ENCODE peak calls at places on chromosomes 7 and 10, in seven cellular contexts. F is aorta, V is iPS DF 6.9, Y is RWPE2, K is PC-9, A is heart right ventricle, D is ovary. G is an unnamed sample. For H3K4me1, the result is how much of the 10 kb centered on the place peaks cover.

GRCh38 chr10:16811292-16811691 is 5.9 kb downstream of the RSU1 start:
- DNase-seq in D (no peak), V (no peak), A (no peak), Y (no peak), K (no peak), F (no peak), G (no peak)

GRCh38 chr7:74312418-74313021 is 23.3 kb downstream of the CLIP2 start:
- DNase-seq in F (no peak), K (peak), A (no peak), D (no peak), Y (peak), V (no peak), G (no peak)

GRCh38 chr10:50063100-50063499 is 4.7 kb upstream of the WASHC2A start:
- DNase-seq in A (no peak), F (no peak), K (no peak), Y (no peak), D (no peak), V (no peak), G (no peak)

GRCh38 chr7:45000096-45001032 is at the start of gene CCM2:
- DNase-seq in Y (no peak), D (peak), V (no peak), A (peak), F (peak), K (no peak), G (no peak)

GRCh38 chr7:116652793-116653192 is 19.2 kb upstream of the MET start:
- DNase-seq in Y (no peak), F (no peak), V (no peak), D (no peak), K (no peak), A (no peak), G (no peak)

GRCh38 chr7:157493017-157493416 is 156.2 kb downstream of the DNAJB6 start:
- DNase-seq in Y (no peak), V (no peak), A (no peak), K (no peak), D (no peak), F (peak), G (no peak)

GRCh38 chr10:63103971-63104409 is 29.1 kb upstream of the NRBF2 start:
- DNase-seq in Y (no peak), A (no peak), F (no peak), D (no peak), K (no peak), V (peak), G (no peak)

GRCh38 chr10:84469470-84469869 is 141.1 kb downstream of the CCSER2 start:
- DNase-seq in Y (no peak), K (no peak), D (no peak), A (no peak), V (no peak), F (no peak), G (no peak)

GRCh38 chr10:42942279-42942932 is 134.5 kb upstream of the RET start:
- DNase-seq in Y (peak), D (no peak), F (no peak), A (no peak), K (no peak), V (no peak), G (no peak)

GRCh38 chr10:69731698-69732097 is 70.0 kb upstream of the COL13A1 start:
- DNase-seq in Y (no peak), F (no peak), D (no peak), K (no peak), V (no peak), A (no peak), G (no peak)

DNA sequence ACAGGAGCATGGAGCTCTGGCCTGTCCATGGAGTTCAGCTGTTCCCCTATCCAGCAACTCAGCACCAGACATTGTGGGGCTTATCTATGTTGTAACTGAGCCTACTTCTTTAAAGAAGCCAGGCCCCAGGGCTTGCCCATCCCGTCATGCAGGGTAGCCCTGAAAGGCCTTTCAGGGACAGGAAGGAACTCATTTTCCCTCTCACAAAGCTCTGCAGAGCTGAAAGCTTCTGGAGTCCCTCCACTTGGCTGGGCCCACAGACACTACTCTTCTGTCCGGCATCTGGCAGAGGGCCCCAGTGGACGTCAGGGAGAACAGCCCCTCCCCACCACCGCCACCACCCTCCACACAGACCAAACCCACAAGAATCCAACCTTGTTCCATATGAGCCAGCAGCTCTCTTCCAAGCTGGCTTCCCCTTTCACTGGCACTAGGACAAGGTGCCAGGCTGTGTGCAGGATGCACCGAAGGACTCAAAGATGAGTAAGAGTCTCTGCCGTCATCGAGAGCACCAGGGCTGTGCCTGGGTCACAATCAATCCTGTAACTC is 33.1 kb downstream of the DENND2A start:
- DNase-seq in D (peak), Y (no peak), K (no peak), F (peak), A (peak), V (no peak), G (no peak)
- H3K4me1 ChIP-seq in D (under half), Y (under half), K (under half), F (under half), A (under half), V (under half), G (under half)

GRCh38 chr10:103599907-103600306 is 106.4 kb downstream of the NEURL1 start:
- DNase-seq in A (no peak), K (no peak), D (no peak), V (no peak), F (no peak), Y (no peak), G (no peak)
- H3K4me1 ChIP-seq in A (under half), K (under half), D (under half), V (under half), F (under half), Y (under half), G (under half)

DNA sequence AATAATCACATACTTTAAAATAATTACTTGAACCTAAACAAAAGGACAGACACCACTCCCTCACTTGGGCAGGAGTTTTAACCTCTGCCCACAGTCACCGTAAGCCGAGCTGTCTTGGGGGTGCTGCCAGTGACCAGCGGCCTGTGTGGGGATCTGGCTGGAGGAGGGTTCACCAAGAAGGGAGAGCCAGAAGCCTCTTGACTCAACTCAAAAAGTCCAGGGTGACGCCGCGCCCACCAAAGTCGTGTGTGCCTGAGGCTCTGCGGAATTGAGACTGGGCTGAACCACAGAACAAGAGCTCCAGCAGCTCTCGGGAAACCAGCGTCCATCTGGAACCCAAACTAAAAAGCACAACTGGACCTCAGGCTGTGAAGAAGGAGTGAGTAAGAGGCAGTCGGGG is 35.8 kb downstream of the ZFAND2A start:
- DNase-seq in V (no peak), F (peak), D (no peak), Y (no peak), K (no peak), A (no peak), G (no peak)
- H3K4me1 ChIP-seq in V (under half), F (under half), D (under half), Y (under half), K (under half), A (under half), G (under half)

DNA sequence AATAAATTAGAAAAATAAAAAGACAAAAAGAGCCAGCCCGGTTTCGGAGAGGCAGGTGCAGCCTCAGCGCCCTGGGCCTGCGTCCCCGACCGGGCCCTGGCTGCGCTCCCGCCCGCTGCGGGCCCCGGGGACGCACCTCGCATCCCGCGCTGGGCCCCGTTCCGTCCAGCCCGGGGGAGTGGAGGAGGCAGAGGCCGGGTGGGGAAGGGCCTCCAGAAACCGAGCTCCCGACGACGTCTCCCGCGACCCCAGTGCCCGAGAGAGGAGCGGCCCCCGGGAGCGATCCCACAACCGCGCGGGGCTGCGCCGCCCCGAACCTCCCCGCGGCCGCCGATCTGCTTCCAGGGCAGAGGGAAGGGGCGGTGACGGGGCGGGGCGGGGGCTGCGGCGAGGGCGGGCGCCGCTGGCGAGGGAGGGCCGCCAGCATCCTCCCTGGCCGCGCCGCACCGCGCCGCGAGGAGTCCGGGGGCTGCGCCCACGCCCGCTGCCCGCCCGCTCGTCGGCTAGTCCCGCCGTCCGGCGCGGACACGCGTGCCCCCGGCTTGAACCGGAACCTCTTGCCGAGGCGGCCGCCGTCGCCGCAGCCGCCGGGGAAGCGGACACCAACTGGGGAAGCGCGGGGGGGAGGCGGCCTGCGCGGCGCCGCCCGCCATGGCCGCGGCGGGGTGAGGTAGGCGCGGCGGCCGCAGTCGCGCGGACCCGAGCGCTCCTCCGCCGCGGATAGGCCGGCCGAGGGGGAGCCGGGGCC is at the start of gene CCNY:
- DNase-seq in V (no peak), F (peak), A (peak), D (peak), Y (peak), K (peak), G (peak)
- H3K4me1 ChIP-seq in V (under half), F (under half), A (under half), D (under half), Y (under half), K (under half), G (half or more)

GRCh38 chr7:47945261-47946015 is 2.8 kb downstream of the PKD1L1 start:
- DNase-seq in D (peak), F (peak), Y (no peak), K (peak), A (peak), V (no peak), G (peak)

GRCh38 chr7:47944536-47945260 is 3.6 kb downstream of the PKD1L1 start:
- DNase-seq in A (no peak), F (no peak), Y (no peak), D (no peak), K (no peak), V (no peak), G (no peak)

GRCh38 chr7:47942132-47942531 is 6.1 kb downstream of the PKD1L1 start:
- DNase-seq in F (no peak), K (no peak), A (no peak), V (no peak), Y (no peak), D (no peak), G (no peak)

GRCh38 chr7:47941136-47941844 is 7.0 kb downstream of the PKD1L1 start:
- DNase-seq in V (no peak), K (no peak), A (no peak), Y (no peak), D (no peak), F (peak), G (no peak)

DNA sequence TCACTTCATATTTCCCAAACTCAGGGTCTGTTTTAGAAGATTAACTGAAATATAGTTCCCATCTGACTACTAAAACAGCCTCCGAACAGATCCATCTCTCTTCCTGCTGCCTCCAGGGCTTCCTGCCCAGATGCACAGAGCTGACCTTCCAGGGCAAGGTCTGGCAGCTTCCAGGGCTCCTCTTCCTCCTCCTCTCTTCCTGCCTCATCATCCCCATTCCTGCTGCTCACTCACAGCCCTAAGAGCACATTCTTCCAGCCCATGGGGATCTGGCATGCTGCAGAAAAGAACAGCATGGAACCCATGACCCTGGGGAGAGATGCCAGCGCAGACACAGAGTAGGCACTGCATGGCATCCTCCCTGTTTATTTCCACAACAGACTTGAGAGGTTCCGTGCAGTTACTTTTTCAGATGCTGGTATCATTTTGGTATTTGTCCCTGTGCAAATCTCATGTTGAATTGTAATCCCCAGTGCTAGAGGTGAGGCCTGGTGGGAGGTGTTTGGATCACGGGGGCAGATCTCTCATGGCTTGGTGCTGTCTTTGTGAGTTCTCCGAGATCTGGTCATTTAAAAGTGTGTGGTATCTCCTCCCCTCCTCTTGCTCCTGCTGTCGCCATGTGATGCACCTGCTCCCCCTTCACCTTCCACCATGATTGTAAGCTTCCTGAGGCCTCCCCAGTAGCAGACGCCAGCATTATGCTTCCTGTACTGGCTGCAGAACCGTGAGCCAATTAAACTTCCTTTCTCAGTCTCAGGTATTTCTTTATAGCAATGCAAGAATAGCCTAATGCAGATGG is 4.4 kb downstream of the PKD1L1 start:
- DNase-seq in K (no peak), V (no peak), F (no peak), A (no peak), D (no peak), Y (no peak), G (no peak)
- H3K4me1 ChIP-seq in K (under half), V (under half), F (under half), A (under half), D (under half), Y (under half), G (under half)